ENCODE peak calls at places on chromosome 5, in four cellular contexts. A is OCI-LY7; W is CD8-positive, alpha-beta T cell; Y is cardiac muscle cell. L is an unnamed sample.

GRCh38 chr5:68187268-68188055 is 28.1 kb upstream of the PIK3R1 start:
- DNase-seq in A (no peak), W (no peak), Y (peak; percentile 10), L (no peak)

GRCh38 chr5:135670588-135670987 is 91.8 kb upstream of the CXCL14 start:
- DNase-seq in A (no peak), W (no peak), Y (no peak), L (no peak)

GRCh38 chr5:115360036-115360685 is 63.7 kb upstream of the CCDC112 start:
- DNase-seq in A (no peak), W (no peak), Y (no peak), L (no peak)

GRCh38 chr5:134141346-134142050 is 27.0 kb downstream of the TCF7 start:
- DNase-seq in A (no peak), W (no peak), Y (no peak), L (no peak)

GRCh38 chr5:163503106-163504090 is 2.0 kb upstream of the MAT2B start:
- DNase-seq in A (peak; percentile 65), W (peak; percentile 23), Y (peak; percentile 79), L (peak; percentile 73)

GRCh38 chr5:173907686-173908371 is 19.7 kb downstream of the CPEB4 start:
- DNase-seq in A (no peak), W (no peak), Y (no peak), L (no peak)

GRCh38 chr5:142826741-142827492 is 56.7 kb downstream of the ARHGAP26 start:
- DNase-seq in A (no peak), W (peak; percentile 12), Y (no peak), L (peak; percentile 75)

GRCh38 chr5:20655211-20655610 is 667.2 kb upstream of the CDH18 start:
- DNase-seq in A (no peak), W (no peak), Y (no peak), L (no peak)

GRCh38 chr5:80516826-80517225 is 28.9 kb downstream of the FAM151B start:
- DNase-seq in A (no peak), W (no peak), Y (no peak), L (peak; percentile 91)

GRCh38 chr5:81971086-81971693 is 633 bp upstream of the ATG10 start:
- DNase-seq in A (peak; percentile 37), W (no peak), Y (peak; percentile 14), L (peak; percentile 28)

GRCh38 chr5:141958113-141958512 is at the start of gene PCDH12:
- DNase-seq in A (peak; percentile 24), W (no peak), Y (peak; percentile 18), L (no peak)

GRCh38 chr5:145245354-145245753 is 589.8 kb downstream of the PRELID2 start:
- DNase-seq in A (no peak), W (no peak), Y (peak; percentile 28), L (no peak)

GRCh38 chr5:37722236-37723146 is 117.3 kb downstream of the GDNF start:
- DNase-seq in A (no peak), W (no peak), Y (no peak), L (peak; percentile 74)

GRCh38 chr5:134086943-134087305 is 27.6 kb upstream of the TCF7 start:
- DNase-seq in A (no peak), W (peak; percentile 71), Y (no peak), L (no peak)

GRCh38 chr5:108747111-108748009 is at the start of gene FER:
- DNase-seq in A (peak; percentile 9), W (no peak), Y (peak; percentile 44), L (peak; percentile 98)

GRCh38 chr5:60163762-60164161 is 270.2 kb upstream of the PDE4D start:
- DNase-seq in A (no peak), W (no peak), Y (no peak), L (no peak)

GRCh38 chr5:173328896-173329369 is 719 bp upstream of the STC2 start:
- DNase-seq in A (no peak), W (no peak), Y (peak; percentile 70), L (peak; percentile 69)

GRCh38 chr5:154701181-154701580 is 54.0 kb upstream of the LARP1 start:
- DNase-seq in A (no peak), W (no peak), Y (no peak), L (no peak)

GRCh38 chr5:79357401-79357800 is 121.5 kb downstream of the JMY start:
- DNase-seq in A (no peak), W (no peak), Y (no peak), L (no peak)

GRCh38 chr5:110017854-110018253 is 328.1 kb downstream of the MAN2A1 start:
- DNase-seq in A (no peak), W (no peak), Y (no peak), L (no peak)

GRCh38 chr5:144093868-144094267 is 76.6 kb downstream of the YIPF5 start:
- DNase-seq in A (no peak), W (no peak), Y (no peak), L (no peak)

GRCh38 chr5:1171340-1171941 is 30.0 kb upstream of the SLC6A19 start:
- DNase-seq in A (no peak), W (no peak), Y (no peak), L (peak; percentile 21)

GRCh38 chr5:22852807-22853670 is at the start of gene CDH12:
- DNase-seq in A (no peak), W (no peak), Y (peak; percentile 55), L (no peak)

GRCh38 chr5:86971034-86971511 is 296.6 kb upstream of the RASA1 start:
- DNase-seq in A (peak; percentile 26), W (no peak), Y (no peak), L (peak; percentile 51)

GRCh38 chr5:18091758-18092157 is 457.5 kb downstream of the TAF11L14 start:
- DNase-seq in A (no peak), W (no peak), Y (no peak), L (peak; percentile 51)

GRCh38 chr5:172504736-172505402 is 50.5 kb upstream of the SH3PXD2B start:
- DNase-seq in A (no peak), W (no peak), Y (no peak), L (no peak)

GRCh38 chr5:161546463-161547301 is at the start of gene GABRB2:
- DNase-seq in A (peak; percentile 84), W (no peak), Y (peak; percentile 80), L (peak; percentile 25)

GRCh38 chr5:52922384-52922783 is 66.8 kb upstream of the ITGA2 start:
- DNase-seq in A (no peak), W (no peak), Y (no peak), L (peak; percentile 99)

GRCh38 chr5:91119265-91119664 is 263.9 kb downstream of the ARRDC3 start:
- DNase-seq in A (no peak), W (no peak), Y (no peak), L (no peak)

GRCh38 chr5:90000351-90000750 is 409.2 kb downstream of the CETN3 start:
- DNase-seq in A (peak; percentile 2), W (no peak), Y (no peak), L (no peak)

GRCh38 chr5:53406630-53407316 is 73.7 kb upstream of the FST start:
- DNase-seq in A (no peak), W (no peak), Y (no peak), L (peak; percentile 96)

GRCh38 chr5:173423452-173424117 is 95.4 kb upstream of the STC2 start:
- DNase-seq in A (no peak), W (no peak), Y (no peak), L (no peak)

GRCh38 chr5:136089804-136090203 is 42.8 kb upstream of the SMAD5 start:
- DNase-seq in A (no peak), W (no peak), Y (no peak), L (no peak)

DNA sequence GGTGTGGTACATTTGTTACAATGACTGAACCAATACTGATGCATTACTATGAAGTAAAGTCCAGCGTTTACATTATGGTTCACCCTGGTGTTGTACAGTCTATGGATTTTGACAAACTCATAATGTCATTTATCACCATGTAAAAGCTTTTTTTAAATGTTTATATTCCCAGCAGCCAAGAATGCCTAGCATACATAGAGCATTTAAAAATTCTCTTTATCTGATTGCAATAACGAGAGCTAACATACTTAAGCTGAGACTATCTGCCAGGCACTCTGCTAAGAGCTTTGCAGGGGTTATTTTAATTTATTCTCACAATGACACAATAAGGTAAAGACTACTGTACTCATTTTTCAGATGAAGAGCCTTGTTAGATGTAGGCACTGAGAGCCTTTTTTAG is 24.1 kb downstream of the PRDM6 start:
- DNase-seq in A (no peak), W (no peak), Y (no peak), L (no peak)
- H3K36me3 ChIP-seq in A (no peaks in the 10 kb centered on the region), W (no peaks in the 10 kb centered on the region), Y (no peaks in the 10 kb centered on the region), L (no peaks in the 10 kb centered on the region)

DNA sequence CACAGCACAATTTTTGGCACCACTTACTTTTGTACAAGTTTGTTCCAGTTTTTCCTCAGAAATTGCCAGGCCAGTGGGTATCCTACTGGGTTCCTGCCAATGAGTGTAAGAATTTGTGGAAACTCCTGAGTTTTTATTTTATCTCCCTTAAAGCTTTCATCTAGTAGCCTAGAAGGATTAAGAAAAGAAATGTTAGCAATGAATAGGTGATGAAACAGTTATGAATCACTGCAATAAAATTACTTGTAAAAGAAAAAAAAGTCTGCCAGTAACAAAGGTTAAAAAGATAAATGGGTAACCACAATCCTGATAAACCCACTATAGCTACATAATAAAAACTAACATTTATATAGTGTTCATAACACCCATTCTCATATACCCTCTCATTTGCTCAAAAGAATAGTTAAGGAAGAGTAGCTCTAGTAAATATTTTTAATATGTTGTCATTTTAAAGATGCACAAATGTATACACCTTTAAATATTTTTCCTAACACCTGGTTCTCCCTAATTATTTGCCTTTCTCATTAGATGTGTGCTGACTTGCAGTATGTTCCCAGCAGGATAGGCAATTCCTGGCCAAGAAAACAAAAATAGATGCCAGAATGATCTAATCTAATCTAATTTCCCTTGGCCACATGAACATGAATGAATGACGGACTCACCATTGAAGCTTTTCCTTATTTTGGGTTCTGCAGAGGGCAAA is 26.6 kb downstream of the ERAP1 start:
- DNase-seq in A (no peak), W (no peak), Y (no peak), L (peak; percentile 74)
- H3K36me3 ChIP-seq in A (peaks cover 99% of the 10 kb centered on the region), W (peaks cover 64% of the 10 kb centered on the region), Y (peaks cover 11% of the 10 kb centered on the region), L (peaks cover 6% of the 10 kb centered on the region)

DNA sequence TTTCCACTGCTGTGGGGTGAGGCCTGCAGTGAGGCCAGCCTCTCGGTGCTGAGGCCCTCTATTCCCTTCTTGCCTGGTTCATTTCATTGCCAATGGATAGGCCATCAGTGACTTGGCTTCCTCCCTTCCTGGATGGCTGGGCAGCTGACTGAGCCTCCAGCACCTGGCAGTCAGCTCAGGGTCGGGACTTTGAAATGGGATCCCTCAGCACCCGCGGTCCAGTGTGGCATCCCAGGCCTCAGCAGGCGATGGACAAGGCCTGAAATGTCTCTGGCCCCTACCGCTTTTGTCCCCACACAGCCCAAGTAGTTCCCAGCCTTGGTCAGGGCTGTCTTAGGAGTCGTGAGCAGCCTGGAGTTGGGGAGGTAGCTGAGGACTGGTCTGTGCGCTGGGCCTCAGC is 17.2 kb downstream of the NDST1 start:
- DNase-seq in A (no peak), W (no peak), Y (no peak), L (no peak)
- H3K36me3 ChIP-seq in A (peaks cover 10% of the 10 kb centered on the region), W (no peaks in the 10 kb centered on the region), Y (peaks cover 4% of the 10 kb centered on the region), L (peaks cover 27% of the 10 kb centered on the region)

GRCh38 chr5:177183766-177184165 is 50.2 kb downstream of the NSD1 start:
- DNase-seq in A (no peak), W (no peak), Y (no peak), L (no peak)

GRCh38 chr5:177186645-177187044 is 53.1 kb downstream of the NSD1 start:
- DNase-seq in A (no peak), W (no peak), Y (no peak), L (no peak)

GRCh38 chr5:177185993-177186392 is 52.4 kb downstream of the NSD1 start:
- DNase-seq in A (no peak), W (no peak), Y (no peak), L (no peak)

GRCh38 chr5:177179431-177179830 is 45.9 kb downstream of the NSD1 start:
- DNase-seq in A (no peak), W (no peak), Y (peak; percentile 21), L (no peak)

DNA sequence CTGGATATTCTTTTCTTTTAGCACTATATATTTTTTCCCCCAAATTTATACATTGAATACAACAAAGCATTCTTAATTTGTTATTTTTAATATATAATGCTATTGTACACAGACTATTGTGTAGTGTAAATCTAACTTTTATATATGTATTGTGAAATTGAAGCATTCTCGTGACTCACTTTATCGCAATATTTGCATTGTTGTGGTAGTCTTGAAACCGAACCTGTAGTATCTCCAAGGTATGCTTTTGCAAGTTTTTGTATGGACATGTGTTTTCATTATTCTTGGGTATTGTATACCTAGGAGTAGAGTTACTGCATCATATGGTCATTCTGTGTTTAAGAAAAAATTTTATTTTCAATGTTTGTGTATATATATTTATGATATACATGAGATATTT is 49.6 kb downstream of the NSD1 start:
- DNase-seq in A (no peak), W (no peak), Y (no peak), L (peak; percentile 84)
- H3K36me3 ChIP-seq in A (peaks cover 21% of the 10 kb centered on the region), W (peaks cover 4% of the 10 kb centered on the region), Y (no peaks in the 10 kb centered on the region), L (peaks cover 3% of the 10 kb centered on the region)

L was measured in bronchial epithelial cell.